ENCODE peak calls at places on chromosome 7, in eight cellular contexts. Q is IMR-90; P is spleen; Z is left lung; D is neural progenitor cell; J is PC-3; E is AG04450; A is CD8-positive, alpha-beta T cell. F is an unnamed sample.

GRCh38 chr7:92739091-92739490 is 97.3 kb downstream of the CDK6 start:
- DNase-seq in Q (no peak), P (no peak), Z (no peak), D (no peak), J (no peak), E (no peak), A (no peak), F (no peak)

GRCh38 chr7:69732203-69732602 is 133.9 kb downstream of the AUTS2 start:
- DNase-seq in Q (no peak), P (no peak), Z (no peak), D (no peak), J (peak; percentile 27), E (no peak), A (no peak), F (peak; percentile 19)

GRCh38 chr7:2843711-2844152 is 376 bp downstream of the GNA12 start:
- DNase-seq in Q (peak; percentile 34), P (peak; percentile 91), Z (peak; percentile 53), D (no peak), J (no peak), E (no peak), A (peak; percentile 43), F (peak; percentile 48)

GRCh38 chr7:94962661-94963060 is 55.3 kb downstream of the PPP1R9A start:
- DNase-seq in Q (no peak), P (no peak), Z (no peak), D (no peak), J (no peak), E (no peak), A (no peak), F (no peak)

GRCh38 chr7:151035902-151036301 is 7.7 kb downstream of the ABCB8 start:
- DNase-seq in Q (no peak), P (no peak), Z (no peak), D (no peak), J (no peak), E (no peak), A (no peak), F (no peak)

GRCh38 chr7:37186753-37187152 is 261.9 kb downstream of the ELMO1 start:
- DNase-seq in Q (no peak), P (no peak), Z (no peak), D (no peak), J (no peak), E (no peak), A (no peak), F (no peak)

GRCh38 chr7:141012044-141012685 is 2.6 kb downstream of the MRPS33 start:
- DNase-seq in Q (peak; percentile 62), P (peak; percentile 78), Z (no peak), D (peak; percentile 73), J (peak; percentile 71), E (peak; percentile 30), A (peak; percentile 75), F (peak; percentile 79)

GRCh38 chr7:22872087-22872807 is 49.6 kb upstream of the TOMM7 start:
- DNase-seq in Q (no peak), P (no peak), Z (no peak), D (no peak), J (no peak), E (no peak), A (no peak), F (no peak)

GRCh38 chr7:13560441-13560840 is 429.0 kb downstream of the ETV1 start:
- DNase-seq in Q (peak; percentile 75), P (no peak), Z (no peak), D (no peak), J (no peak), E (peak; percentile 49), A (no peak), F (no peak)

GRCh38 chr7:94656925-94657731 is 1.2 kb upstream of the SGCE start:
- DNase-seq in Q (peak; percentile 40), P (peak; percentile 75), Z (no peak), D (peak; percentile 63), J (peak; percentile 50), E (no peak), A (peak; percentile 10), F (no peak)

GRCh38 chr7:13197501-13197900 is 510.1 kb downstream of the ARL4A start:
- DNase-seq in Q (peak; percentile 60), P (no peak), Z (no peak), D (no peak), J (peak; percentile 78), E (peak; percentile 4), A (no peak), F (no peak)

GRCh38 chr7:144720139-144720538 is 115.7 kb downstream of the TPK1 start:
- DNase-seq in Q (no peak), P (no peak), Z (no peak), D (no peak), J (peak; percentile 89), E (no peak), A (no peak), F (no peak)

GRCh38 chr7:134891262-134892001 is 94.9 kb upstream of the AGBL3 start:
- DNase-seq in Q (peak; percentile 92), P (no peak), Z (peak; percentile 61), D (peak; percentile 80), J (peak; percentile 92), E (peak; percentile 69), A (no peak), F (peak; percentile 47)

GRCh38 chr7:149500910-149501309 is 3.3 kb upstream of the ZNF746 start:
- DNase-seq in Q (no peak), P (no peak), Z (no peak), D (no peak), J (no peak), E (no peak), A (no peak), F (no peak)

GRCh38 chr7:122482212-122482611 is 177.7 kb upstream of the FEZF1 start:
- DNase-seq in Q (no peak), P (no peak), Z (no peak), D (no peak), J (no peak), E (no peak), A (no peak), F (no peak)

GRCh38 chr7:151741585-151741984 is 135.3 kb downstream of the PRKAG2 start:
- DNase-seq in Q (no peak), P (no peak), Z (no peak), D (no peak), J (no peak), E (no peak), A (no peak), F (no peak)

DNA sequence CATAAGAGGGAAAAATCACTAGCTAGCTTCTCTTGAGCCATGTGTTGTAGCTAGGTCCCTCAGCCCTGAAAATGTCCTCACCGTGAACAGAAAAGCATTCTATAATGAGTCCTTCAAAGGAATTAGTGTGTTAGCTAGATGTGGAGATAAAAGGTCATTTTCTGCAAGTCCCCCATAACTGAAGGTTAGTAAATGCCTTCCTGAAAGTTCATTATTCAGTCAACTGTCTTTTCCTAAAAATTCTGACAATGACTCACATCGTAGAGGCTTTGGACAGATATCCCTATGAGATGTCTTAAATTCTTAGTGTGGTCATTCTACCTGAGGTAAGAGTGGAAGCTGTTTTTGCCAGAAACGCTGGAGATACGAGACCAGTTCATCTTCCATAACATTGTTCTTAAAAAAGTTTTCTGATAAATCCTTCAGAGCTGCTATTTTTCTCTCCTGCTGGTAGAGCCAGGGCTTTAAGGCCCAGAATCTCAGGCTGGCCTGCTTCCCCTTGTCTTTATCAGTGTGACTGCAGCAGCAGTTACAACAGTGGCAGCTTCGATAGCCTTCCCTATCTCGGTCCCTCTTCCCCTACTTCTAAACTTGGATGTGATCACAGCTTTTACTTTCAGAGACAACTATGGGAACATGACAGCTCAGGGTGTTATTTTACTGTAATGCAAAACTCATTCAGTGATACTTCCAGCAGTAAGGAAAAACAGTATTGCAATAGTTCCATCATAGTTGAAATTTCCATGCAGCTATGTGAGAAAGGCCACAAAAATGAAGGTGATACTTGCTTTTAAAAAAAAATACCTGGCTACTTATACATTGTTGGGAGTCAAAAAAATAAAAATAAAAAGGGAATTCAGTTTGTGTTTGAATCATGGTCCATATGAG is 37.3 kb upstream of the PRKAR2B start:
- DNase-seq in Q (no peak), P (no peak), Z (no peak), D (no peak), J (no peak), E (no peak), A (no peak), F (no peak)
- H3K27ac ChIP-seq in Q (no peak overlapping the region), P (no peak overlapping the region), Z (no peak overlapping the region), D (no peak overlapping the region), J (no peak overlapping the region), E (no peak overlapping the region), A (no peak overlapping the region), F (no peak overlapping the region)

DNA sequence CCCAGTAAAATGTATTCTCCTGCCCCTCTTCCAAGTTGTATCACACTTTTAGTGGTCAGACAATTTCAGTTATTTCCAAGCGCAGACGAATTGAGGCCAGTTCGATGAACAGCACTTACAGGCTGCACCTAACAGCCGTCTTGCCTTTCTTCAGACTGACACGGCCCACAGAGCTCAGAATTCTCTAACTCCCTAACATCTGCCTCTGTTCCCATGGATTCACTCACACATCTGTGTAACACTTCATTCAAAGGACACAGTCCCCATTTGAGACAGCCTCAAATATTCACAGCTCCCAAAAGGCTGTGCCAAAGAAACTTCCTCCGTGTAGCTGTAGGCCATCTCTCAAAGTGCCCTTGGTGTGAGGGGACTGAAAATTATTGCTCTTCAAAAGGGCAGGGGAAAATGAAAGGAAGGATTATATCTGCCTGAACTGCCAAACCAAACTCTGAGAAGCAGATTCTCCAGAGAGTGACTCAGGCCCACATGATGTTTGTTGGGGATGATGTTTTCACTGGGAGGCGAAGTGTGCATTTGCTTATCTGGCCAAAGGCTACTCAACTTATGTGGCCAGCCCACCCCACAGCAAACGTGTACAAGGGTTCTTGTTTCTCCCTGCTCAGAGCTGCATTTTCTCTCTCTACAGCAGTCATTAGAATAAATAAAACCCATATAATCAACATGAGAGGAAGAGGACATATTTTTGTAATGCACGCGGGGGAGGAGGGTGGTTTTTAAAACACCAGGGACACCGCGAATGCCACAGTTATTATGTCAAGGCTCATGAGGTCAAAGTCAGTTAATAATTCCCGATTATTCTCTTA is 302.4 kb upstream of the NFE2L3 start:
- DNase-seq in Q (peak; percentile 91), P (no peak), Z (peak; percentile 54), D (no peak), J (peak; percentile 38), E (peak; percentile 86), A (no peak), F (no peak)
- H3K27ac ChIP-seq in Q (peak overlapping the region; percentile 85), P (peak overlapping the region; percentile 73), Z (peak overlapping the region; percentile 51), D (no peak overlapping the region), J (peak overlapping the region; percentile 23), E (peak overlapping the region; percentile 95), A (no peak overlapping the region), F (peak overlapping the region; percentile 85)

GRCh38 chr7:124718032-124718766 is 47.4 kb downstream of the GPR37 start:
- DNase-seq in Q (peak; percentile 96), P (no peak), Z (no peak), D (no peak), J (peak; percentile 93), E (peak; percentile 83), A (no peak), F (no peak)
- H3K27ac ChIP-seq in Q (peak overlapping the region; percentile 94), P (no peak overlapping the region), Z (no peak overlapping the region), D (no peak overlapping the region), J (peak overlapping the region; percentile 91), E (peak overlapping the region; percentile 72), A (no peak overlapping the region), F (no peak overlapping the region)

DNA sequence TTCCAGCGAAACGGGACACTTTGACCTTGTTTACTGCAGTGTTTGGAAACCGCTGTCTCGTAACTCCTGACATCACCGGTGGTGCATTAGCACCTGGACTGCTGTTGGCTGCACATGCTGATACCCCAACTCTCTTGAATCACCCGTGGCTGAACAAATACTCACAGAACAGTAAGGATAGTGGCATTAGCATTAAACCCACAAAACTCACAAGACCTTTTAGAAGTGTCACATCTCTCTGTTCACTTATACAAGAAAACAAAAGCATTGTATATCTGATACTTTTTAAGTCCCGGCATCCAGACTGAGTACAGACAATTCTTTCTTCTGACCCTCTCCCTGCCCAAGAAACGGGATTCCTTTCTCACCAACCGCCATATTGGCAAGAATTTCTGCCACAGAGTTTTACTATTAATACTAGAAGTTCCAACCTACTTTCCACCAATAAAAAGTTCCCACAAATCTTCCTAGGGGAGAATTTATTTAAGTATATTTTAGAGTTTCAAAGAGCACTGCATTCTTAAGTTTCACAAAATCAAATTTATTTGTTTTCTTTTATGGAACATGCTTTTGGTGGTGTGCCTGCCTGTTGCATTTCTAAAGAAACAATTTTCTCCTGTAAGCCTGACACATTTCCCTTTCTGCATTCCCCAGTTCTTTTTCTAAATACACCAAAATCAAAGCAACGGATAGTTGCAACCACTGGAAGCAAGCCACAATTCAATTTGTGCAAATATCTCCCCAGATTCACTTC is 208.4 kb upstream of the KLF14 start:
- DNase-seq in Q (peak; percentile 86), P (no peak), Z (no peak), D (no peak), J (peak; percentile 74), E (no peak), A (no peak), F (peak; percentile 69)
- H3K27ac ChIP-seq in Q (peak overlapping the region; percentile 100), P (peak overlapping the region; percentile 71), Z (peak overlapping the region; percentile 79), D (no peak overlapping the region), J (peak overlapping the region; percentile 87), E (peak overlapping the region; percentile 86), A (peak overlapping the region; percentile 70), F (peak overlapping the region; percentile 82)

F was measured in transverse colon.